ENCODE peak calls at places on chromosomes 1 and 21, in eight cellular contexts. U, L, R, P, K, E, N and M are unnamed samples.
A peak's percentile ranks its signal among the peaks of the same experiment; 100 is the strongest.

GRCh38 chr21:44749116-44749758 is 37.9 kb upstream of the TSPEAR start:
- DNase-seq in U (no peak), L (no peak), R (no peak), P (no peak), K (no peak), E (no peak), N (no peak), M (no peak)

GRCh38 chr1:43994794-43995790 is 3.7 kb downstream of the CCDC24 start:
- DNase-seq in U (no peak), L (no peak), R (no peak), P (no peak), K (no peak), E (no peak), N (no peak), M (no peak)

GRCh38 chr21:25733859-25734653 is 648 bp downstream of the ATP5PF start:
- DNase-seq in U (no peak), L (peak; percentile 22), R (peak; percentile 35), P (no peak), K (no peak), E (no peak), N (peak; percentile 32), M (no peak)

GRCh38 chr21:20997308-20997632 is 939 bp upstream of the NCAM2 start:
- DNase-seq in U (no peak), L (no peak), R (no peak), P (no peak), K (no peak), E (no peak), N (no peak), M (no peak)

GRCh38 chr1:71339238-71339637 is 258.4 kb upstream of the ZRANB2 start:
- DNase-seq in U (no peak), L (no peak), R (no peak), P (no peak), K (no peak), E (no peak), N (no peak), M (no peak)

GRCh38 chr1:91830242-91831131 is 55.5 kb downstream of the TGFBR3 start:
- DNase-seq in U (peak; percentile 90), L (no peak), R (peak; percentile 91), P (peak; percentile 62), K (no peak), E (peak; percentile 85), N (peak; percentile 56), M (no peak)

GRCh38 chr1:48026275-48026674 is 29.1 kb upstream of the TRABD2B start:
- DNase-seq in U (no peak), L (no peak), R (peak; percentile 4), P (no peak), K (no peak), E (no peak), N (no peak), M (peak; percentile 57)

GRCh38 chr1:14543191-14543849 is 55.2 kb upstream of the KAZN start:
- DNase-seq in U (no peak), L (no peak), R (peak; percentile 15), P (no peak), K (no peak), E (no peak), N (no peak), M (no peak)

GRCh38 chr1:47934243-47934805 is 62.9 kb downstream of the TRABD2B start:
- DNase-seq in U (peak; percentile 35), L (no peak), R (no peak), P (no peak), K (no peak), E (peak; percentile 89), N (peak; percentile 51), M (no peak)

GRCh38 chr1:17194981-17195528 is 9.9 kb upstream of the PADI1 start:
- DNase-seq in U (no peak), L (no peak), R (no peak), P (no peak), K (no peak), E (peak; percentile 28), N (no peak), M (no peak)

GRCh38 chr1:23551849-23552248 is 7.5 kb downstream of the ID3 start:
- DNase-seq in U (no peak), L (no peak), R (no peak), P (no peak), K (no peak), E (no peak), N (no peak), M (no peak)

DNA sequence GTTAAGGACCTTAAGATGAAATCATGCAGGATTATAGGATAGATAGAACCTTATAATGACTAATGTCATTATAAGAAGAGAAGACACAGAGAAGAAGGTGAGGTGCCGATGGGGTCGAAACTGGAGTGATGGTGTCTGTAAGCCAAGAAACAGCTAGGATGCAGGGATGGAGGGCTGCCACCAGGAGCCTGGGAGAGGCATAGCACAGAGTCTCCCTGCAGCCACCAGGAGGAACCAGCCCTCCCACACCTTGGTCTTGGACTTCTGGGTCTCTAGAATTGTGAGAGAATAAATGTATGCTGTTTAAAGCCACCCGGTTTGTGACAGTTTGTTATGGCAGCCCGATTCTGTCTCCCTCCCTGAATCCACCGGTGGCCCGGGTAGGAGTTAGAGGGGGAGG is 337.2 kb upstream of the AJAP1 start:
- DNase-seq in U (no peak), L (no peak), R (no peak), P (no peak), K (no peak), E (no peak), N (no peak), M (no peak)
- TF ChIP-seq CTCF in U (no peak), L (no peak), R (no peak), P (no peak), K (no peak), E (no peak), N (no peak), M (no peak)

GRCh38 chr21:39972976-39973375 is 105.7 kb downstream of the PCP4 start:
- DNase-seq in U (no peak), L (no peak), R (no peak), P (no peak), K (no peak), E (no peak), N (no peak), M (no peak)

GRCh38 chr21:39969691-39970364 is 102.6 kb downstream of the PCP4 start:
- DNase-seq in U (no peak), L (no peak), R (no peak), P (no peak), K (no peak), E (no peak), N (no peak), M (no peak)

GRCh38 chr21:39972471-39972870 is 105.2 kb downstream of the PCP4 start:
- DNase-seq in U (no peak), L (no peak), R (no peak), P (no peak), K (no peak), E (no peak), N (no peak), M (no peak)

GRCh38 chr21:39968010-39968409 is 100.8 kb downstream of the PCP4 start:
- DNase-seq in U (no peak), L (no peak), R (no peak), P (no peak), K (no peak), E (no peak), N (no peak), M (no peak)

DNA sequence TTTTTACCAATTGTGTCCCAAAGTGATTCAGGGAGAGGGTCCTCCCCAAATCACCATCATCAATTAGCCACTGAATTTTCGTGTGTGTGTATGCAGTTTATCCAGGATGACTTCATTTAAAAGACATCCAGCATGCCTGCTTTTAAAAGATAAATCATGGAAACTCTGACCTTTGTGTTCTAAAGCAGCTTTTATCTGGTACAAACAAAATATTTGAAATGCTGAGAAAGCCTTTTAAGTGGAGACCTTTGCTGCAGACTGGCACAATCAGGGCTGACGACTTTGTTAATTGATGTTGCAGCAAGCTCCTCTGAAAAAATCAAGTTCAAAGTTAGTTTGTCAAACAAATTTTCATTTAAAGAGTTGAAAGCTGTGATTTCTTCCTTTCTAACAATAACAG is 104.7 kb downstream of the PCP4 start:
- DNase-seq in U (no peak), L (no peak), R (no peak), P (no peak), K (no peak), E (no peak), N (no peak), M (no peak)
- H3K27ac ChIP-seq in U (no peak overlapping the region), L (no peak overlapping the region), R (no peak overlapping the region), P (no peak overlapping the region), K (no peak overlapping the region), E (no peak overlapping the region), N (no peak overlapping the region), M (no peak overlapping the region)

DNA sequence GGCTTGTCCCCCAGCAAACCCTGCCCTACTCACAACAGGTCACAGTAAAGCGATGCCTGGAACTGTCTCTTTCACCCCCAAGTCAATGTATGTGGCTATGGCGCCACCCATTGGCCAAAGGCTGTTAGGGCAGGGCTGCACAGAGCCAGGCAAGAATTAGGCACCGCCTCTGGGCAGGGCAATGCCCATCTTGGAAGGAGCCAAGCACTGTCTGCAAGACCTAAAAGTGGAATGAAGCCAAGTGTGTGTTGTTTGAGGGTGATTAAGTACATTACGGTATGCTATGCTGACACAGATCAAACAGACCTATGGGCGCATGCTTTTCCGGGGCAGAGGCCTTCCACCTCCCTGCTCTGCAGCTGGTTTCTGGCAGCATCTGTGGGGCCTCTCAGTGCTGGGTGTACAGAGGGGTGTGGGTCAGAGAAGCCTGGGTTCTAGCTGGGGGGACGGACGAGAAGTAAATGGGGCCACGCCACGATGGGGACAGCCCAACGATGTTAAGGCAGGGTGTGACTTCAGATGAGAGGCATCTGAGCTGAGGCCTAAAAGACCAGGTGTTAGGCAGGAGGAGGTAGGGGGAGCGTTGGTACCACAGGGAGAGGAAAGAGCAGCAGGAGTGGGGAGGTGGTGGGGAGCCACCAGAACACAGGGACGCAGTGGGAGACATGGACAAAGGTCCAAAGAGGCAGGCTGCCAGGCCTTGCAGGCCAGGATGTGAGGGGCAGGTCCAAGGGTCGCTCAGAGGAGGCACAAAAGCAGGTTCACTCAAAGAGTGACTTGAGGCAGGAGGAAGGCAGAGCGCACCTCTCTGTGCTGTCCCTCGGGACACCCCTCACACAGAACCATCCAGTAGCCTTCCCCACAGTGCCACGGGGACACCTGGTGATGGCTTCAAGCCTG is 49.8 kb downstream of the ACOT7 start:
- DNase-seq in U (peak; percentile 49), L (peak; percentile 22), R (peak; percentile 72), P (peak; percentile 75), K (peak; percentile 89), E (peak; percentile 76), N (peak; percentile 67), M (peak; percentile 91)
- TF ChIP-seq CTCF in U (peak; percentile 65), L (peak; percentile 52), R (peak; percentile 97), P (peak; percentile 86), K (peak; percentile 94), E (peak; percentile 93), N (peak; percentile 69), M (peak; percentile 97)

GRCh38 chr1:45490121-45490622 is 791 bp downstream of the TESK2 start:
- DNase-seq in U (no peak), L (no peak), R (peak; percentile 21), P (no peak), K (no peak), E (no peak), N (no peak), M (peak; percentile 25)

GRCh38 chr1:45490623-45491463 is at the start of gene TESK2:
- DNase-seq in U (peak; percentile 100), L (peak; percentile 94), R (peak; percentile 99), P (peak; percentile 96), K (peak; percentile 98), E (peak; percentile 99), N (peak; percentile 98), M (peak; percentile 99)

GRCh38 chr1:45491464-45492260 is 699 bp upstream of the TESK2 start:
- DNase-seq in U (no peak), L (no peak), R (no peak), P (no peak), K (no peak), E (no peak), N (no peak), M (no peak)

GRCh38 chr1:45492691-45493090 is 1.7 kb upstream of the TESK2 start:
- DNase-seq in U (no peak), L (no peak), R (no peak), P (no peak), K (no peak), E (no peak), N (no peak), M (no peak)

GRCh38 chr1:45493116-45493697 is 2.2 kb upstream of the TESK2 start:
- DNase-seq in U (no peak), L (peak; percentile 36), R (peak; percentile 51), P (no peak), K (no peak), E (no peak), N (no peak), M (peak; percentile 49)
- H3K27ac ChIP-seq in U (no peak overlapping the region), L (no peak overlapping the region), R (no peak overlapping the region), P (no peak overlapping the region), K (no peak overlapping the region), E (no peak overlapping the region), N (no peak overlapping the region), M (no peak overlapping the region)